ENCODE peak calls at places on chromosomes 1 and 21, in five cellular contexts. V is thoracic aorta, H is A549, Z is ovary, B is OCI-LY7. R is an unnamed sample.

GRCh38 chr1:103496014-103496635 is 29.4 kb upstream of the RNPC3 start:
- DNase-seq in V (no peak), Z (no peak), B (no peak), H (no peak), R (no peak)

GRCh38 chr1:232142403-232143314 is 487.3 kb downstream of the SIPA1L2 start:
- DNase-seq in Z (no peak), B (no peak), H (peak; percentile 31), V (peak; percentile 48), R (peak; percentile 59)

GRCh38 chr21:43345746-43346409 is 81.1 kb downstream of the SIK1 start:
- DNase-seq in V (no peak), B (no peak), H (no peak), Z (no peak), R (no peak)

GRCh38 chr21:20949884-20950283 is 48.3 kb upstream of the NCAM2 start:
- DNase-seq in H (no peak), B (no peak), V (no peak), Z (no peak), R (no peak)

GRCh38 chr1:32464716-32465540 is at the start of gene ZBTB8B:
- DNase-seq in H (peak; percentile 59), V (no peak), Z (peak; percentile 95), B (no peak), R (no peak)

GRCh38 chr21:19855522-19855921 is 1142.7 kb upstream of the NCAM2 start:
- DNase-seq in Z (no peak), B (no peak), H (no peak), V (no peak), R (no peak)

GRCh38 chr1:172352435-172352834 is 68.0 kb upstream of the C1orf105 start:
- DNase-seq in B (no peak), Z (no peak), V (no peak), H (no peak), R (no peak)

GRCh38 chr1:200258447-200259375 is 151.1 kb downstream of the ZNF281 start:
- DNase-seq in Z (no peak), H (peak; percentile 53), B (peak; percentile 75), V (no peak), R (no peak)

GRCh38 chr1:153364766-153365678 is 7.4 kb downstream of the S100A9 start:
- DNase-seq in V (no peak), B (no peak), Z (no peak), H (no peak), R (peak; percentile 42)

GRCh38 chr1:221714227-221715116 is 27.4 kb downstream of the DUSP10 start:
- DNase-seq in B (no peak), V (no peak), Z (no peak), H (no peak), R (no peak)

GRCh38 chr21:26806734-26807372 is 38.4 kb downstream of the ADAMTS1 start:
- DNase-seq in B (no peak), H (no peak), Z (no peak), V (no peak), R (no peak)

GRCh38 chr21:36976882-36977651 is 10.6 kb upstream of the HLCS start:
- DNase-seq in Z (no peak), V (no peak), H (peak; percentile 23), B (peak; percentile 87), R (no peak)

GRCh38 chr1:27599605-27600499 is 4.1 kb downstream of the AHDC1 start:
- DNase-seq in Z (no peak), H (no peak), B (no peak), V (no peak), R (no peak)

GRCh38 chr1:160244209-160244608 is 18.1 kb downstream of the DCAF8 start:
- DNase-seq in B (no peak), H (no peak), Z (no peak), V (no peak), R (no peak)

GRCh38 chr1:168972225-168972624 is 134.3 kb upstream of the ATP1B1 start:
- DNase-seq in V (no peak), B (no peak), H (no peak), Z (no peak), R (no peak)

GRCh38 chr1:51907079-51907702 is 28.7 kb upstream of the NRDC start:
- DNase-seq in H (no peak), B (no peak), Z (no peak), V (no peak), R (no peak)

GRCh38 chr1:156172696-156173470 is 19.5 kb downstream of the SEMA4A start:
- DNase-seq in B (no peak), H (peak; percentile 47), Z (no peak), V (no peak), R (no peak)

GRCh38 chr1:96820111-96820510 is 98.5 kb downstream of the PTBP2 start:
- DNase-seq in Z (no peak), V (no peak), B (no peak), H (no peak), R (no peak)

GRCh38 chr1:46041974-46042373 is 90.5 kb downstream of the PIK3R3 start:
- DNase-seq in B (no peak), H (no peak), V (no peak), Z (no peak), R (no peak)

GRCh38 chr1:902802-903201 is 20.9 kb upstream of the SAMD11 start:
- DNase-seq in V (no peak), B (no peak), H (no peak), Z (peak; percentile 36), R (peak; percentile 48)

GRCh38 chr21:45981641-45982255 is at the start of gene COL6A1:
- DNase-seq in V (no peak), B (no peak), Z (peak; percentile 84), H (no peak), R (no peak)

GRCh38 chr1:181482521-181483083 is 715 bp upstream of the CACNA1E start:
- DNase-seq in H (no peak), B (no peak), Z (no peak), V (no peak), R (no peak)

GRCh38 chr1:115744876-115745275 is 23.6 kb downstream of the CASQ2 start:
- DNase-seq in B (no peak), H (no peak), V (no peak), Z (no peak), R (no peak)
- H3K9me3 ChIP-seq in B (no peaks in the 10 kb centered on the region), H (no peaks in the 10 kb centered on the region), V (no peaks in the 10 kb centered on the region), Z (no peaks in the 10 kb centered on the region), R (no peaks in the 10 kb centered on the region)

GRCh38 chr1:117694543-117694942 is 88.7 kb downstream of the TENT5C start:
- DNase-seq in Z (no peak), V (no peak), H (no peak), B (no peak), R (no peak)

GRCh38 chr1:117697220-117697781 is 91.5 kb downstream of the TENT5C start:
- DNase-seq in V (no peak), H (no peak), B (no peak), Z (no peak), R (no peak)

GRCh38 chr1:117696567-117696966 is 90.7 kb downstream of the TENT5C start:
- DNase-seq in H (no peak), Z (no peak), V (no peak), B (no peak), R (no peak)

GRCh38 chr1:117698398-117699160 is 92.7 kb downstream of the TENT5C start:
- DNase-seq in V (no peak), B (no peak), H (no peak), Z (peak; percentile 72), R (no peak)

GRCh38 chr1:117695796-117696505 is 90.1 kb downstream of the TENT5C start:
- DNase-seq in B (no peak), H (no peak), Z (no peak), V (no peak), R (peak; percentile 78)
- H3K4me3 ChIP-seq in B (no peak overlapping the region), H (no peak overlapping the region), Z (no peak overlapping the region), V (peak overlapping the region; percentile 65), R (no peak overlapping the region)

GRCh38 chr1:23527366-23527765 is 3.7 kb downstream of the E2F2 start:
- DNase-seq in Z (no peak), H (no peak), V (no peak), B (peak; percentile 31), R (no peak)

GRCh38 chr1:23528245-23528978 is 2.6 kb downstream of the E2F2 start:
- DNase-seq in H (peak; percentile 84), V (peak; percentile 21), Z (peak; percentile 47), B (peak; percentile 96), R (peak; percentile 87)

GRCh38 chr1:23530089-23530749 is 814 bp downstream of the E2F2 start:
- DNase-seq in H (no peak), Z (no peak), B (peak; percentile 74), V (no peak), R (no peak)

GRCh38 chr1:23530750-23531651 is at the start of gene E2F2:
- DNase-seq in H (peak; percentile 79), B (peak; percentile 97), V (peak; percentile 41), Z (peak; percentile 87), R (peak; percentile 86)

DNA sequence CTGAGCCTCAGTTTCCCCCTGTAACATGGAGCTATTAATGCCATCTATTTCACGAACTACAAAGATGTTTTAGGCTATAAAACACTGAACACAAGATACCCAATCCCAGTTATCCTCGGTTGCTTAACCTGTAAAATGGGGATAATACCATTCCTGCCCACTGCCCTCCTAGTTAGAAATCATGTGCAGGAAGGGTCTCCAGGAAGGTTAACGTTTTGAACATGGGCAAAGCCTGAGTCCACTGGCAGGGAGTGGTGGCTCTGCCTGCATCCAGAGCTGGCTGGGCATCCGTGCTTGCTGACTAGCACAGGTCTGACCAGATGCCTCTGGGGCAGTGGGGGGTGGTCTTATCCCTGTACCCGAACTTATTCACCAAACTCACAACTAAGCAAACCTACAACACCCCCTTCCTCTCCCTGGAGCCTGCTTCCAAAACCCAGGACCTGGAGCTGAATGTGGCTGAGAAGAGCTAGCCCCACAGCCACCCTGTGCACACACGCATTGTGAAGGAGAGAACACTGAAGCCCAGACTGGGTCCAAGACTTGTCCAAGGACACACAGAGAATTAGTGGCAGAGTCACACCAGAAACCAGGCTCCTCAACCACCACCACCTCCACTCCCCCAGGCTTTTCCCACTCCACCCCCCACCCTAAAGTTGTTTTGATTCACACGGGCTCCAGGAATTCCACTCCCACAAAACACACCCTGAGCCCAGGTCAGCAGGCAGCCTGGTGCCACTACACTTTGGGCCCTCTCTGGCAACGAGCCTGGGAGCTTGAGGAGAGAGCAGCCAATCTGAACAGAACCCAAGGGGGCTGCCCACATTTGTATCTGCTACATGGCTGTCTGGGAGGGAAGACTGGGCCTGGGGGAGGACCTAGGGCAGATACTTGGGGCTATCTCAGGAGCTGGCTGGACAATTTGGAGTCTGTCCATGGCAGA is 1.6 kb downstream of the E2F2 start:
- DNase-seq in B (peak; percentile 61), V (no peak), Z (no peak), H (no peak), R (no peak)
- H3K27ac ChIP-seq in B (peak overlapping the region; percentile 98), V (no peak overlapping the region), Z (no peak overlapping the region), H (peak overlapping the region; percentile 94), R (no peak overlapping the region)

GRCh38 chr1:82972841-82973553 is 1025.9 kb downstream of the TTLL7 start:
- DNase-seq in V (no peak), H (no peak), Z (no peak), B (no peak), R (no peak)
- H3K9me3 ChIP-seq in V (no peaks in the 10 kb centered on the region), H (no peaks in the 10 kb centered on the region), Z (no peaks in the 10 kb centered on the region), B (no peaks in the 10 kb centered on the region), R (no peaks in the 10 kb centered on the region)

R was measured in right atrium auricular region.